ENCODE peak calls at places on chromosomes 6 and 20, in ten cellular contexts. One of them, this sample, is unnamed.

GRCh38 chr6:106870069-106870468 is 104.5 kb downstream of the CD24 start:
- DNase-seq in endothelial cell of umbilical vein: no peak
- DNase-seq in body of pancreas: no peak
- DNase-seq in transverse colon: no peak
- DNase-seq in GM12878: no peak
- DNase-seq in heart left ventricle: no peak
- DNase-seq in A549: peak; percentile 34
- DNase-seq in breast epithelium: peak; percentile 40
- DNase-seq in uterus: no peak
- DNase-seq in Peyer's patch: no peak
- DNase-seq in this sample: no peak

GRCh38 chr6:79614326-79615285 is 16.5 kb upstream of the SH3BGRL2 start:
- DNase-seq in endothelial cell of umbilical vein: peak; percentile 21
- DNase-seq in body of pancreas: no peak
- DNase-seq in transverse colon: no peak
- DNase-seq in GM12878: peak; percentile 3
- DNase-seq in heart left ventricle: no peak
- DNase-seq in A549: no peak
- DNase-seq in breast epithelium: no peak
- DNase-seq in uterus: no peak
- DNase-seq in Peyer's patch: no peak
- DNase-seq in this sample: no peak

GRCh38 chr6:4799912-4800311 is 23.7 kb downstream of the CDYL start:
- DNase-seq in endothelial cell of umbilical vein: no peak
- DNase-seq in body of pancreas: no peak
- DNase-seq in transverse colon: no peak
- DNase-seq in GM12878: no peak
- DNase-seq in heart left ventricle: no peak
- DNase-seq in A549: no peak
- DNase-seq in breast epithelium: no peak
- DNase-seq in uterus: no peak
- DNase-seq in Peyer's patch: no peak
- DNase-seq in this sample: no peak

GRCh38 chr6:78578430-78578829 is 288.9 kb upstream of the IRAK1BP1 start:
- DNase-seq in endothelial cell of umbilical vein: no peak
- DNase-seq in body of pancreas: no peak
- DNase-seq in transverse colon: no peak
- DNase-seq in GM12878: no peak
- DNase-seq in heart left ventricle: no peak
- DNase-seq in A549: no peak
- DNase-seq in breast epithelium: no peak
- DNase-seq in uterus: no peak
- DNase-seq in Peyer's patch: no peak
- DNase-seq in this sample: no peak

GRCh38 chr20:36672991-36673390 is 27.0 kb upstream of the SLA2 start:
- DNase-seq in endothelial cell of umbilical vein: no peak
- DNase-seq in body of pancreas: no peak
- DNase-seq in transverse colon: no peak
- DNase-seq in GM12878: no peak
- DNase-seq in heart left ventricle: no peak
- DNase-seq in A549: no peak
- DNase-seq in breast epithelium: no peak
- DNase-seq in uterus: no peak
- DNase-seq in Peyer's patch: no peak
- DNase-seq in this sample: no peak

GRCh38 chr6:152734630-152735029 is 16.0 kb upstream of the VIP start:
- DNase-seq in endothelial cell of umbilical vein: no peak
- DNase-seq in body of pancreas: no peak
- DNase-seq in transverse colon: no peak
- DNase-seq in GM12878: no peak
- DNase-seq in heart left ventricle: no peak
- DNase-seq in A549: no peak
- DNase-seq in breast epithelium: no peak
- DNase-seq in uterus: no peak
- DNase-seq in Peyer's patch: no peak
- DNase-seq in this sample: no peak

GRCh38 chr6:31162463-31163165 is 4.2 kb downstream of the TCF19 start:
- DNase-seq in endothelial cell of umbilical vein: no peak
- DNase-seq in body of pancreas: no peak
- DNase-seq in transverse colon: no peak
- DNase-seq in GM12878: no peak
- DNase-seq in heart left ventricle: no peak
- DNase-seq in A549: no peak
- DNase-seq in breast epithelium: no peak
- DNase-seq in uterus: no peak
- DNase-seq in Peyer's patch: no peak
- DNase-seq in this sample: no peak

GRCh38 chr20:20446001-20446400 is 78.1 kb downstream of the INSM1 start:
- DNase-seq in endothelial cell of umbilical vein: no peak
- DNase-seq in body of pancreas: no peak
- DNase-seq in transverse colon: no peak
- DNase-seq in GM12878: no peak
- DNase-seq in heart left ventricle: no peak
- DNase-seq in A549: no peak
- DNase-seq in breast epithelium: no peak
- DNase-seq in uterus: no peak
- DNase-seq in Peyer's patch: no peak
- DNase-seq in this sample: no peak

GRCh38 chr20:41086402-41087324 is 50.7 kb upstream of the PLCG1 start:
- DNase-seq in endothelial cell of umbilical vein: peak; percentile 82
- DNase-seq in body of pancreas: no peak
- DNase-seq in transverse colon: no peak
- DNase-seq in GM12878: no peak
- DNase-seq in heart left ventricle: no peak
- DNase-seq in A549: no peak
- DNase-seq in breast epithelium: no peak
- DNase-seq in uterus: no peak
- DNase-seq in Peyer's patch: no peak
- DNase-seq in this sample: no peak

GRCh38 chr20:52469143-52469542 is 277.6 kb upstream of the ZFP64 start:
- DNase-seq in endothelial cell of umbilical vein: no peak
- DNase-seq in body of pancreas: no peak
- DNase-seq in transverse colon: no peak
- DNase-seq in GM12878: no peak
- DNase-seq in heart left ventricle: no peak
- DNase-seq in A549: no peak
- DNase-seq in breast epithelium: no peak
- DNase-seq in uterus: no peak
- DNase-seq in Peyer's patch: no peak
- DNase-seq in this sample: no peak

GRCh38 chr6:21003780-21004541 is 469.7 kb downstream of the CDKAL1 start:
- DNase-seq in endothelial cell of umbilical vein: peak; percentile 93
- DNase-seq in body of pancreas: peak; percentile 35
- DNase-seq in transverse colon: no peak
- DNase-seq in GM12878: peak; percentile 72
- DNase-seq in heart left ventricle: no peak
- DNase-seq in A549: peak; percentile 67
- DNase-seq in breast epithelium: no peak
- DNase-seq in uterus: no peak
- DNase-seq in Peyer's patch: no peak
- DNase-seq in this sample: no peak

GRCh38 chr20:13452470-13453124 is 186.1 kb downstream of the TASP1 start:
- DNase-seq in endothelial cell of umbilical vein: no peak
- DNase-seq in body of pancreas: no peak
- DNase-seq in transverse colon: no peak
- DNase-seq in GM12878: no peak
- DNase-seq in heart left ventricle: no peak
- DNase-seq in A549: no peak
- DNase-seq in breast epithelium: no peak
- DNase-seq in uterus: no peak
- DNase-seq in Peyer's patch: no peak
- DNase-seq in this sample: no peak

GRCh38 chr20:53883098-53883762 is 187.2 kb downstream of the BCAS1 start:
- DNase-seq in endothelial cell of umbilical vein: no peak
- DNase-seq in body of pancreas: no peak
- DNase-seq in transverse colon: no peak
- DNase-seq in GM12878: no peak
- DNase-seq in heart left ventricle: no peak
- DNase-seq in A549: peak; percentile 46
- DNase-seq in breast epithelium: no peak
- DNase-seq in uterus: no peak
- DNase-seq in Peyer's patch: no peak
- DNase-seq in this sample: no peak

GRCh38 chr20:13220194-13220856 is 749 bp upstream of the ISM1 start:
- DNase-seq in endothelial cell of umbilical vein: peak; percentile 24
- DNase-seq in body of pancreas: peak; percentile 77
- DNase-seq in transverse colon: peak; percentile 34
- DNase-seq in GM12878: no peak
- DNase-seq in heart left ventricle: peak; percentile 17
- DNase-seq in A549: peak; percentile 65
- DNase-seq in breast epithelium: peak; percentile 71
- DNase-seq in uterus: peak; percentile 28
- DNase-seq in Peyer's patch: no peak
- DNase-seq in this sample: no peak

GRCh38 chr6:105485456-105485855 is 82.6 kb upstream of the PREP start:
- DNase-seq in endothelial cell of umbilical vein: peak; percentile 20
- DNase-seq in body of pancreas: no peak
- DNase-seq in transverse colon: peak; percentile 60
- DNase-seq in GM12878: no peak
- DNase-seq in heart left ventricle: peak; percentile 22
- DNase-seq in A549: no peak
- DNase-seq in breast epithelium: no peak
- DNase-seq in uterus: no peak
- DNase-seq in Peyer's patch: peak; percentile 49
- DNase-seq in this sample: no peak

GRCh38 chr20:5745416-5745968 is 4.7 kb upstream of the SHLD1 start:
- DNase-seq in endothelial cell of umbilical vein: no peak
- DNase-seq in body of pancreas: no peak
- DNase-seq in transverse colon: no peak
- DNase-seq in GM12878: no peak
- DNase-seq in heart left ventricle: no peak
- DNase-seq in A549: no peak
- DNase-seq in breast epithelium: no peak
- DNase-seq in uterus: no peak
- DNase-seq in Peyer's patch: no peak
- DNase-seq in this sample: no peak
- H3K27ac ChIP-seq in endothelial cell of umbilical vein: no peak overlapping the region
- H3K27ac ChIP-seq in body of pancreas: no peak overlapping the region
- H3K27ac ChIP-seq in transverse colon: no peak overlapping the region
- H3K27ac ChIP-seq in GM12878: no peak overlapping the region
- H3K27ac ChIP-seq in heart left ventricle: no peak overlapping the region
- H3K27ac ChIP-seq in A549: peak overlapping the region; percentile 42
- H3K27ac ChIP-seq in breast epithelium: no peak overlapping the region
- H3K27ac ChIP-seq in uterus: no peak overlapping the region
- H3K27ac ChIP-seq in Peyer's patch: no peak overlapping the region
- H3K27ac ChIP-seq in this sample: no peak overlapping the region

DNA sequence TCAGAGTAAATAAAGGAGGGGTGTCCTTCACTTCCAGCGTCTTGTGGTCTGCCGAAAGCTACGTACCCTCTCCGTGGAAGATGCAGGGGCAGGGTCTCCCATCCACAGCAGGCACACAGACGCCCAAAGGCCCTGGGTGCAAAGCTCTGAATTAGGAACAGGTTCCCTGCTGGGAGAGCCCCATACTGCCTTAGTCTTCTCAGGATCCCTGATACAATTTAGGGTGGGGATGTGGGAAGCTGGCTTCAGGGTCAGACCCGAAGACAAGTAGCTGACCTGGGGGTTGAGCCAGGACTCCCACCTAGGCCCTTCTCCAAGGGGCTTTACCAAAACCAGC is 74.1 kb downstream of the TTLL2 start:
- DNase-seq in endothelial cell of umbilical vein: no peak
- DNase-seq in body of pancreas: no peak
- DNase-seq in transverse colon: no peak
- DNase-seq in GM12878: no peak
- DNase-seq in heart left ventricle: no peak
- DNase-seq in A549: no peak
- DNase-seq in breast epithelium: no peak
- DNase-seq in uterus: no peak
- DNase-seq in Peyer's patch: no peak
- DNase-seq in this sample: no peak
- H3K9me3 ChIP-seq in endothelial cell of umbilical vein: no peaks in the 10 kb centered on the region
- H3K9me3 ChIP-seq in body of pancreas: no peaks in the 10 kb centered on the region
- H3K9me3 ChIP-seq in transverse colon: no peaks in the 10 kb centered on the region
- H3K9me3 ChIP-seq in GM12878: no peaks in the 10 kb centered on the region
- H3K9me3 ChIP-seq in heart left ventricle: no peaks in the 10 kb centered on the region
- H3K9me3 ChIP-seq in A549: no peaks in the 10 kb centered on the region
- H3K9me3 ChIP-seq in breast epithelium: no peaks in the 10 kb centered on the region
- H3K9me3 ChIP-seq in uterus: no peaks in the 10 kb centered on the region
- H3K9me3 ChIP-seq in Peyer's patch: no peaks in the 10 kb centered on the region
- H3K9me3 ChIP-seq in this sample: no peaks in the 10 kb centered on the region

GRCh38 chr6:333379-334002 is 41.2 kb downstream of the DUSP22 start:
- DNase-seq in endothelial cell of umbilical vein: no peak
- DNase-seq in body of pancreas: no peak
- DNase-seq in transverse colon: no peak
- DNase-seq in GM12878: no peak
- DNase-seq in heart left ventricle: no peak
- DNase-seq in A549: no peak
- DNase-seq in breast epithelium: no peak
- DNase-seq in uterus: no peak
- DNase-seq in Peyer's patch: no peak
- DNase-seq in this sample: no peak

GRCh38 chr6:329888-330691 is 37.8 kb downstream of the DUSP22 start:
- DNase-seq in endothelial cell of umbilical vein: no peak
- DNase-seq in body of pancreas: no peak
- DNase-seq in transverse colon: no peak
- DNase-seq in GM12878: no peak
- DNase-seq in heart left ventricle: no peak
- DNase-seq in A549: peak; percentile 4
- DNase-seq in breast epithelium: no peak
- DNase-seq in uterus: peak; percentile 65
- DNase-seq in Peyer's patch: no peak
- DNase-seq in this sample: no peak

GRCh38 chr6:332671-333070 is 40.4 kb downstream of the DUSP22 start:
- DNase-seq in endothelial cell of umbilical vein: peak; percentile 77
- DNase-seq in body of pancreas: no peak
- DNase-seq in transverse colon: no peak
- DNase-seq in GM12878: no peak
- DNase-seq in heart left ventricle: no peak
- DNase-seq in A549: no peak
- DNase-seq in breast epithelium: no peak
- DNase-seq in uterus: peak; percentile 50
- DNase-seq in Peyer's patch: no peak
- DNase-seq in this sample: no peak

GRCh38 chr6:330948-331347 is 38.7 kb downstream of the DUSP22 start:
- DNase-seq in endothelial cell of umbilical vein: no peak
- DNase-seq in body of pancreas: no peak
- DNase-seq in transverse colon: no peak
- DNase-seq in GM12878: no peak
- DNase-seq in heart left ventricle: no peak
- DNase-seq in A549: no peak
- DNase-seq in breast epithelium: no peak
- DNase-seq in uterus: no peak
- DNase-seq in Peyer's patch: no peak
- DNase-seq in this sample: no peak

GRCh38 chr6:331622-332521 is 39.6 kb downstream of the DUSP22 start:
- DNase-seq in endothelial cell of umbilical vein: no peak
- DNase-seq in body of pancreas: no peak
- DNase-seq in transverse colon: peak; percentile 60
- DNase-seq in GM12878: peak; percentile 93
- DNase-seq in heart left ventricle: no peak
- DNase-seq in A549: no peak
- DNase-seq in breast epithelium: no peak
- DNase-seq in uterus: no peak
- DNase-seq in Peyer's patch: peak; percentile 72
- DNase-seq in this sample: no peak
- TF ChIP-seq POLR2A in endothelial cell of umbilical vein: no peak
- TF ChIP-seq POLR2A in body of pancreas: no peak
- TF ChIP-seq POLR2A in transverse colon: no peak
- TF ChIP-seq POLR2A in GM12878: no peak
- TF ChIP-seq POLR2A in heart left ventricle: no peak
- TF ChIP-seq POLR2A in A549: no peak
- TF ChIP-seq POLR2A in breast epithelium: no peak
- TF ChIP-seq POLR2A in uterus: no peak
- TF ChIP-seq POLR2A in Peyer's patch: no peak
- TF ChIP-seq POLR2A in this sample: no peak

GRCh38 chr6:29603930-29604329 is 19.0 kb downstream of the OR2H2 start:
- DNase-seq in endothelial cell of umbilical vein: no peak
- DNase-seq in body of pancreas: no peak
- DNase-seq in transverse colon: no peak
- DNase-seq in GM12878: no peak
- DNase-seq in heart left ventricle: no peak
- DNase-seq in A549: no peak
- DNase-seq in breast epithelium: no peak
- DNase-seq in uterus: no peak
- DNase-seq in Peyer's patch: no peak
- DNase-seq in this sample: no peak
- H3K27ac ChIP-seq in endothelial cell of umbilical vein: no peak overlapping the region
- H3K27ac ChIP-seq in body of pancreas: no peak overlapping the region
- H3K27ac ChIP-seq in transverse colon: no peak overlapping the region
- H3K27ac ChIP-seq in GM12878: no peak overlapping the region
- H3K27ac ChIP-seq in heart left ventricle: no peak overlapping the region
- H3K27ac ChIP-seq in A549: no peak overlapping the region
- H3K27ac ChIP-seq in breast epithelium: no peak overlapping the region
- H3K27ac ChIP-seq in uterus: no peak overlapping the region
- H3K27ac ChIP-seq in Peyer's patch: no peak overlapping the region
- H3K27ac ChIP-seq in this sample: no peak overlapping the region